ENCODE peak calls at places on chromosome 1, in nine cellular contexts. D is HL-60, I is fibroblast of mammary gland, S is AG09309, N is HFF-Myc, C is choroid plexus epithelial cell, R is astrocyte of the spinal cord, A is PC-3, Q is mammary epithelial cell. F is an unnamed sample.

GRCh38 chr1:183881387-183882084 is 76.6 kb downstream of the RGL1 start:
- DNase-seq in N (no peak), D (no peak), Q (peak), I (peak), A (peak), C (peak), R (peak), S (no peak), F (peak)

GRCh38 chr1:180267211-180267561 is 37.1 kb downstream of the LHX4 start:
- DNase-seq in R (no peak), S (no peak), D (no peak), C (no peak), N (no peak), I (no peak), A (no peak), Q (no peak), F (no peak)

GRCh38 chr1:203038217-203038741 is 12.0 kb downstream of the PPFIA4 start:
- DNase-seq in N (no peak), Q (peak), D (peak), C (no peak), I (peak), R (peak), S (peak), A (peak), F (peak)

GRCh38 chr1:119713039-119713537 is 1.4 kb downstream of the PHGDH start:
- DNase-seq in D (no peak), I (peak), C (peak), R (peak), N (no peak), Q (no peak), S (no peak), A (no peak), F (no peak)

GRCh38 chr1:16628361-16629111 is 15.2 kb upstream of the NBPF1 start:
- DNase-seq in R (no peak), Q (no peak), D (no peak), I (no peak), C (no peak), N (no peak), A (no peak), S (no peak), F (no peak)

GRCh38 chr1:10578070-10578469 is 103.3 kb downstream of the PEX14 start:
- DNase-seq in S (no peak), Q (no peak), N (no peak), I (no peak), D (no peak), R (no peak), C (peak), A (no peak), F (no peak)

GRCh38 chr1:229563241-229563640 is 4.7 kb upstream of the ABCB10 start:
- DNase-seq in C (peak), S (no peak), A (no peak), Q (no peak), N (no peak), D (no peak), R (no peak), I (no peak), F (no peak)

GRCh38 chr1:246114369-246114768 is 392.7 kb downstream of the SMYD3 start:
- DNase-seq in C (no peak), I (no peak), N (no peak), S (no peak), A (no peak), Q (no peak), D (no peak), R (no peak), F (no peak)

GRCh38 chr1:235639586-235640205 is 9.9 kb downstream of the GNG4 start:
- DNase-seq in Q (no peak), R (no peak), I (no peak), A (no peak), C (no peak), S (no peak), D (no peak), N (no peak), F (no peak)

GRCh38 chr1:12179111-12179519 is 12.3 kb downstream of the TNFRSF1B start:
- DNase-seq in I (no peak), A (no peak), C (peak), Q (peak), S (no peak), N (no peak), D (no peak), R (peak), F (no peak)

GRCh38 chr1:155051777-155052398 is 772 bp downstream of the ADAM15 start:
- DNase-seq in D (peak), A (peak), C (no peak), R (peak), S (no peak), I (peak), N (no peak), Q (peak), F (no peak)

GRCh38 chr1:89954401-89954800 is 40.5 kb upstream of the ZNF326 start:
- DNase-seq in I (no peak), R (no peak), Q (no peak), C (no peak), A (peak), S (no peak), N (no peak), D (no peak), F (no peak)

GRCh38 chr1:222892137-222892763 is 77.4 kb downstream of the DISP1 start:
- DNase-seq in C (peak), S (no peak), A (peak), R (peak), D (no peak), N (peak), I (peak), Q (no peak), F (no peak)

GRCh38 chr1:234997201-234998173 is 131.2 kb downstream of the TOMM20 start:
- DNase-seq in A (peak), I (peak), D (no peak), R (peak), S (peak), Q (peak), C (peak), N (peak), F (peak)

GRCh38 chr1:101219919-101220695 is 16.7 kb upstream of the S1PR1 start:
- DNase-seq in Q (no peak), S (no peak), N (no peak), C (peak), I (no peak), D (no peak), A (no peak), R (no peak), F (no peak)

GRCh38 chr1:5620997-5621396 is 371.2 kb downstream of the NPHP4 start:
- DNase-seq in C (no peak), N (no peak), I (no peak), D (no peak), S (no peak), R (no peak), Q (no peak), A (peak), F (no peak)

GRCh38 chr1:222369991-222370910 is 177.7 kb downstream of the HHIPL2 start:
- DNase-seq in I (peak), S (peak), D (no peak), N (no peak), R (peak), C (peak), A (peak), Q (peak), F (peak)

GRCh38 chr1:13583964-13584791 is 546 bp downstream of the PDPN start:
- DNase-seq in Q (peak), C (peak), D (no peak), R (peak), I (peak), N (no peak), S (peak), A (no peak), F (no peak)

GRCh38 chr1:216144661-216145450 is 278.4 kb downstream of the USH2A start:
- DNase-seq in C (no peak), R (no peak), D (no peak), I (no peak), Q (no peak), N (no peak), S (no peak), A (no peak), F (no peak)

GRCh38 chr1:235502601-235503332 is 1.5 kb downstream of the B3GALNT2 start:
- DNase-seq in I (peak), Q (peak), A (peak), D (no peak), R (peak), C (peak), S (no peak), N (no peak), F (no peak)

GRCh38 chr1:205276334-205277065 is 45.0 kb downstream of the NUAK2 start:
- DNase-seq in A (no peak), Q (peak), D (no peak), C (no peak), R (no peak), I (no peak), S (no peak), N (no peak), F (no peak)

GRCh38 chr1:219174672-219175564 is 1.2 kb downstream of the LYPLAL1 start:
- DNase-seq in I (peak), S (peak), A (peak), N (peak), Q (peak), C (peak), D (no peak), R (peak), F (peak)

GRCh38 chr1:185846672-185847440 is 112.7 kb downstream of the HMCN1 start:
- DNase-seq in N (no peak), A (no peak), R (peak), D (no peak), I (peak), S (peak), C (peak), Q (peak), F (peak)

GRCh38 chr1:23081376-23081775 is 62.1 kb downstream of the KDM1A start:
- DNase-seq in R (no peak), N (no peak), S (no peak), I (no peak), Q (no peak), D (no peak), A (peak), C (peak), F (no peak)
- TF ChIP-seq CTCF in R (peak), N (no peak), S (no peak), I (peak), Q (peak), D (no peak), A (peak), C (peak), F (peak)

GRCh38 chr1:109804660-109805059 is 40.9 kb upstream of the EPS8L3 start:
- DNase-seq in D (no peak), N (no peak), R (no peak), S (no peak), I (no peak), Q (no peak), C (no peak), A (no peak), F (no peak)
- H3K4me3 ChIP-seq in D (no peak), N (no peak), R (no peak), S (no peak), I (no peak), Q (no peak), C (no peak), A (no peak), F (no peak)

DNA sequence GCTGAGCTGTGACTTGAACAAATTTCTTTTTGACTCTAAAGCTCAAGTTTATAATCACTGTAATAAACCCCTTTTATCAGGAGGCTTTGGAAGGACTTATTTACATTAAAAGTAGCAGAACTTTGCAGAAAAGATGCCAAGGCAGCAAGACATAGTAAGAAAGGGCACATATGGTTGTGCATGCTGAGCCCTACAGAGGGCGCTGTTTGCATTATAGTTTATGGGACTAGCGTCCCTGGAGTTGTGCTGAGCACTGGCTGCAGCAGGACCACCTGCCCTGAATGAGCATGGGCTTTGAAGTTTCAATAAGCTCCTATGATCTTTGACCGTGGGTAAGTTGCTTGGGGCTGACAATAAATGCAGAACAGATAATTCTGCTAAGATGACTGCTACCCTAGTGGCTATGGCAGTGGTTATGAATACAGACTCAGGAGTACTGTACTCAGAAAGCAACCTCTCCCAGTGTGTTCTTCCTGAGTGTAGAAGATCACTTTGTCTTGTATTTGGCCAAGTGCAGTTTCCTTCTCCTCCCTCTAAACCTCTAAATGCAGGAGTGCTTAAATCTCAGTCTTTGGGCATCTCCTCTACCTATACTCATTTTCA is 45.4 kb upstream of the USP1 start:
- DNase-seq in C (no peak), I (peak), D (no peak), S (no peak), R (no peak), Q (no peak), N (no peak), A (peak), F (no peak)
- TF ChIP-seq CTCF in C (peak), I (peak), D (peak), S (peak), R (peak), Q (peak), N (peak), A (peak), F (peak)

GRCh38 chr1:156118175-156118868 is 3.8 kb downstream of the LMNA start:
- DNase-seq in D (no peak), N (no peak), I (no peak), A (peak), C (no peak), S (no peak), Q (peak), R (no peak), F (no peak)
- H3K4me3 ChIP-seq in D (no peak), N (peak), I (peak), A (peak), C (peak), S (peak), Q (peak), R (peak), F (peak)

GRCh38 chr1:95308276-95308675 is 74.3 kb downstream of the RWDD3 start:
- DNase-seq in C (no peak), S (no peak), R (no peak), N (no peak), D (no peak), A (no peak), Q (no peak), I (no peak), F (no peak)
- TF ChIP-seq CTCF in C (no peak), S (no peak), R (no peak), N (no peak), D (no peak), A (no peak), Q (no peak), I (no peak), F (no peak)

GRCh38 chr1:3350441-3351261 is 103.8 kb upstream of the ARHGEF16 start:
- DNase-seq in Q (no peak), A (no peak), S (no peak), C (peak), N (no peak), I (peak), R (peak), D (no peak), F (no peak)

GRCh38 chr1:3351300-3352083 is 103.0 kb upstream of the ARHGEF16 start:
- DNase-seq in R (no peak), I (no peak), C (no peak), S (no peak), D (no peak), N (no peak), A (peak), Q (no peak), F (no peak)

GRCh38 chr1:3353901-3354300 is 100.6 kb upstream of the ARHGEF16 start:
- DNase-seq in Q (no peak), A (no peak), C (no peak), D (no peak), S (no peak), N (no peak), R (no peak), I (no peak), F (no peak)

GRCh38 chr1:3352952-3353331 is 101.5 kb upstream of the ARHGEF16 start:
- DNase-seq in Q (no peak), N (no peak), D (no peak), I (peak), S (no peak), A (peak), C (peak), R (peak), F (no peak)

GRCh38 chr1:3352084-3352951 is 102.1 kb upstream of the ARHGEF16 start:
- DNase-seq in I (peak), R (peak), C (peak), A (peak), N (no peak), S (peak), D (no peak), Q (no peak), F (peak)
- H3K4me3 ChIP-seq in I (no peak), R (no peak), C (no peak), A (no peak), N (no peak), S (peak), D (no peak), Q (no peak), F (no peak)

GRCh38 chr1:143698016-143698415 is 273.8 kb downstream of the FAM72C start:
- DNase-seq in N (no peak), C (peak), R (no peak), I (peak), A (peak), D (peak), S (no peak), Q (no peak), F (no peak)
- TF ChIP-seq CTCF in N (peak), C (peak), R (peak), I (peak), A (peak), D (peak), S (no peak), Q (peak), F (peak)

GRCh38 chr1:150162582-150162861 is 12.8 kb downstream of the PLEKHO1 start:
- DNase-seq in A (no peak), Q (no peak), R (no peak), S (no peak), D (no peak), C (no peak), N (no peak), I (no peak), F (no peak)
- H3K4me3 ChIP-seq in A (no peak), Q (peak), R (peak), S (peak), D (no peak), C (no peak), N (peak), I (no peak), F (no peak)

DNA sequence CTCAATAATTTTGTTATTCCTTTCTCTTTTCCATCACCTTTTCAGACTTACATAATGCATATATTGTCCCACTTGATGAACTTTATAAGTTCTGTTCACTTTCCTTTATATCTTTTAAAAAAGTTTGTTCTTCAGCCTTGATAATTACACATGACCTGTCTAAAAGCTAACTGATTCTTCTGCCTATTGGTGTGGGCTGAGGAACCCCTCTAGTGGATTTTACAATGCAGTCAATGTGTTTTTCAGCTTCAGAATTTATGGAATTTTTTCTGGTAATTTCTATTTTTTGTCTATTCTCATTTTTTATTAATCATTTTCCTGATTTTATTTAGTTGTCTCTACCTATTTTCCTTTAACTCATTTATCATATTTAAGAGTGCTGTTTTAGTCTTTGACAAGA is 7.5 kb downstream of the MNDA start:
- DNase-seq in N (no peak), S (no peak), R (no peak), C (no peak), I (no peak), Q (no peak), D (no peak), A (no peak), F (no peak)
- TF ChIP-seq CTCF in N (no peak), S (no peak), R (no peak), C (no peak), I (no peak), Q (no peak), D (no peak), A (no peak), F (no peak)